ENCODE peak calls at places on chromosomes 11 and 22, in five cellular contexts. Z is adipocyte, J is MM.1S, N is GM23338, X is HepG2. V is an unnamed sample.

GRCh38 chr11:30346068-30346688 is 23.3 kb downstream of the ARL14EP start:
- DNase-seq in N (peak; percentile 83), J (peak; percentile 72), X (peak; percentile 52), Z (peak; percentile 86), V (peak; percentile 47)

GRCh38 chr11:131827440-131827839 is 457.0 kb downstream of the NTM start:
- DNase-seq in J (no peak), X (no peak), Z (no peak), N (no peak), V (no peak)

GRCh38 chr11:60121259-60121658 is 32.8 kb downstream of the MS4A2 start:
- DNase-seq in J (no peak), N (peak; percentile 29), X (no peak), Z (no peak), V (peak; percentile 69)

GRCh38 chr22:44658371-44658953 is 43.5 kb upstream of the PRR5 start:
- DNase-seq in Z (peak; percentile 93), N (no peak), J (no peak), X (no peak), V (no peak)

GRCh38 chr11:64357904-64358535 is 942 bp upstream of the RPS6KA4 start:
- DNase-seq in Z (peak; percentile 4), X (peak; percentile 20), N (no peak), J (no peak), V (peak; percentile 59)

GRCh38 chr11:122046438-122046837 is 69.6 kb downstream of the BLID start:
- DNase-seq in X (no peak), N (no peak), Z (no peak), J (no peak), V (no peak)

GRCh38 chr11:122709042-122709760 is 53.7 kb downstream of the UBASH3B start:
- DNase-seq in Z (peak; percentile 80), N (no peak), J (no peak), X (no peak), V (no peak)

GRCh38 chr22:37552560-37553163 is 7.6 kb upstream of the CDC42EP1 start:
- DNase-seq in X (no peak), J (no peak), N (peak; percentile 80), Z (peak; percentile 53), V (no peak)

GRCh38 chr11:120546312-120547205 is 35.0 kb downstream of the GRIK4 start:
- DNase-seq in Z (peak; percentile 91), J (no peak), X (no peak), N (peak; percentile 61), V (peak; percentile 41)

GRCh38 chr11:132220464-132220863 is 850.0 kb downstream of the NTM start:
- DNase-seq in Z (peak; percentile 94), N (no peak), J (no peak), X (no peak), V (no peak)

GRCh38 chr11:11946180-11946579 is 62.2 kb downstream of the DKK3 start:
- DNase-seq in N (no peak), Z (peak; percentile 37), X (no peak), J (no peak), V (no peak)

GRCh38 chr11:124879229-124879998 is 14.2 kb downstream of the ROBO3 start:
- DNase-seq in Z (no peak), N (no peak), J (no peak), X (no peak), V (no peak)

GRCh38 chr22:24883426-24883825 is 63.1 kb downstream of the LHFPL7 start:
- DNase-seq in N (no peak), X (no peak), J (no peak), Z (no peak), V (no peak)

GRCh38 chr11:73268671-73269271 is 3.4 kb upstream of the P2RY6 start:
- DNase-seq in J (no peak), N (no peak), Z (no peak), X (no peak), V (no peak)

GRCh38 chr11:18080451-18080850 is 25.4 kb downstream of the SAAL1 start:
- DNase-seq in X (no peak), N (no peak), Z (no peak), J (no peak), V (no peak)

GRCh38 chr22:45181240-45181639 is 17.5 kb downstream of the NUP50 start:
- DNase-seq in N (no peak), Z (no peak), X (no peak), J (no peak), V (no peak)

GRCh38 chr22:18076060-18076497 is 1.7 kb upstream of the PEX26 start:
- DNase-seq in X (peak; percentile 86), J (peak; percentile 84), Z (peak; percentile 97), N (peak; percentile 94), V (peak; percentile 89)
- H3K4me3 ChIP-seq in X (peak overlapping the region; percentile 94), J (peak overlapping the region; percentile 12), Z (peak overlapping the region; percentile 90), N (no peak overlapping the region), V (no peak overlapping the region)

DNA sequence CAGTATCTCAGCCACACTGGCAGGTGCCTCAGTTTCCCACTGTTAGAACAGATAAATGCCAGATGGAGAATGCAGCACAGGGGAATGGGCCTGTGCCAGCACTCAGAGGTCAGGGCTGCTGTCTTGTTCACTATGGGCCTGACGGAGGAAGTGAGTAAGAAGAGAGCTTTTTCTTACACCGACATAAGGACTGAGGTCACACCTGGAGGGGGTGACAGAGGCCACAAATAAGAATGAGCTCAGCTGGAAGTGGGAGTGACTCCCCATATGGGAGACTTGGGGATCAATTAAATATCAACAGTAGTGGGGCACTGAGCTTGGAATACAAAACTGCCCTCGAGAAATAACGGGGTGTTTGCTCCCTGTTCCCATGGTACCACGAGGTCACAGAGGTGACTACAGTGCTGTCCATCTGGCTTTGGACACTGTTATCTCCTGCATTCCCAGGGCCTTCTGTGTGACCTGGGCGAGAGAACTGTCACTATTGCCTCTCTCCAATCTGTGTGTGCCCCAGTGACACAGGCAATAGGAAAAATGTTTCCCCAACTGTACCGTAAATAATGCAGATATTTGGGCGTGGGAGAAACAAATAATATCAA is 94.1 kb upstream of the NNMT start:
- DNase-seq in J (no peak), Z (no peak), N (no peak), X (no peak), V (no peak)
- H3K4me1 ChIP-seq in J (no peaks in the 10 kb centered on the region), Z (peaks cover 59% of the 10 kb centered on the region), N (no peaks in the 10 kb centered on the region), X (no peaks in the 10 kb centered on the region), V (no peaks in the 10 kb centered on the region)

GRCh38 chr22:39663751-39664150 is 93.2 kb downstream of the CACNA1I start:
- DNase-seq in J (no peak), X (no peak), N (peak; percentile 47), Z (no peak), V (no peak)
- H3K4me3 ChIP-seq in J (no peak overlapping the region), X (peak overlapping the region; percentile 40), N (peak overlapping the region; percentile 57), Z (no peak overlapping the region), V (no peak overlapping the region)

GRCh38 chr22:48661984-48662383 is 1165.7 kb downstream of the BRD1 start:
- DNase-seq in Z (no peak), J (no peak), N (no peak), X (no peak), V (no peak)

GRCh38 chr22:48662476-48663150 is 1165.1 kb downstream of the BRD1 start:
- DNase-seq in J (no peak), X (no peak), Z (no peak), N (no peak), V (no peak)

GRCh38 chr22:48665286-48666010 is 1162.2 kb downstream of the BRD1 start:
- DNase-seq in Z (no peak), J (no peak), N (no peak), X (no peak), V (no peak)

GRCh38 chr22:48664586-48664985 is 1163.1 kb downstream of the BRD1 start:
- DNase-seq in Z (no peak), X (no peak), J (no peak), N (no peak), V (no peak)

DNA sequence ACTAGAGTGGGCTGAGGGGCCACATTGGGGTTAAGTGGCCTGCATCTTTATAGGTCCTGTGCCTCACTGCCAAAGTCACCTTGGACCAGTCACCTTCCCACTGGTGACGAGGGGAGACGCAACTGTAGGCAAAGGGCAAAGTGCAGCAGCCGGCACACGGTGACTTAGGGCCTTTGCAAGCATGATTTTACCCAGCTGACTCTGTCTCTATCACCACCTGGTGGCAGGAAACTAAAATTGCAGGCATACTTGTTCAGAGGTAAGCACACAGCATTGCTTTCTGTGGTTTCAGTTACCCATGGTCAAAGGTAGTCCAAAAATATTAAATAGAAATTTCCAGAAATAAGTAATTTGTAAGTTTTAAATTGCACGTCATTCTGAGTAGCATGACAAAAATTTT is 1164.4 kb downstream of the BRD1 start:
- DNase-seq in N (peak; percentile 23), X (peak; percentile 44), J (peak; percentile 23), Z (no peak), V (peak; percentile 40)
- H3K4me1 ChIP-seq in N (no peaks in the 10 kb centered on the region), X (no peaks in the 10 kb centered on the region), J (no peaks in the 10 kb centered on the region), Z (no peaks in the 10 kb centered on the region), V (no peaks in the 10 kb centered on the region)

V was measured in small intestine.